ENCODE peak calls at places on chromosome 18, in seven cellular contexts. One of them, this sample, is unnamed.

GRCh38 chr18:22057908-22058527 is 111.4 kb upstream of the GATA6 start:
- DNase-seq in WTC11: no peak
- DNase-seq in psoas muscle: no peak
- DNase-seq in sigmoid colon: no peak
- DNase-seq in WERI-Rb-1: no peak
- DNase-seq in GM13976: no peak
- DNase-seq in ovary: no peak
- DNase-seq in this sample: no peak

GRCh38 chr18:46622999-46623398 is 34.0 kb downstream of the LOXHD1 start:
- DNase-seq in WERI-Rb-1: no peak
- DNase-seq in psoas muscle: no peak
- DNase-seq in WTC11: no peak
- DNase-seq in sigmoid colon: no peak
- DNase-seq in GM13976: peak
- DNase-seq in ovary: no peak
- DNase-seq in this sample: no peak

GRCh38 chr18:48750485-48751175 is 200.1 kb downstream of the SMAD7 start:
- DNase-seq in psoas muscle: peak
- DNase-seq in WTC11: no peak
- DNase-seq in sigmoid colon: no peak
- DNase-seq in GM13976: no peak
- DNase-seq in ovary: no peak
- DNase-seq in WERI-Rb-1: no peak
- DNase-seq in this sample: no peak

GRCh38 chr18:48795696-48796095 is 155.1 kb downstream of the SMAD7 start:
- DNase-seq in WTC11: peak
- DNase-seq in GM13976: no peak
- DNase-seq in WERI-Rb-1: no peak
- DNase-seq in ovary: no peak
- DNase-seq in sigmoid colon: no peak
- DNase-seq in psoas muscle: no peak
- DNase-seq in this sample: no peak

GRCh38 chr18:12015697-12016062 is 34.4 kb downstream of the IMPA2 start:
- DNase-seq in psoas muscle: peak
- DNase-seq in sigmoid colon: peak
- DNase-seq in GM13976: no peak
- DNase-seq in ovary: no peak
- DNase-seq in WTC11: no peak
- DNase-seq in WERI-Rb-1: no peak
- DNase-seq in this sample: no peak

GRCh38 chr18:63646916-63647315 is 2.9 kb upstream of the SERPINB4 start:
- DNase-seq in WERI-Rb-1: no peak
- DNase-seq in sigmoid colon: no peak
- DNase-seq in psoas muscle: no peak
- DNase-seq in GM13976: no peak
- DNase-seq in ovary: no peak
- DNase-seq in WTC11: no peak
- DNase-seq in this sample: no peak

GRCh38 chr18:37322497-37323035 is 243.0 kb downstream of the CELF4 start:
- DNase-seq in ovary: peak
- DNase-seq in GM13976: peak
- DNase-seq in sigmoid colon: no peak
- DNase-seq in psoas muscle: no peak
- DNase-seq in WTC11: peak
- DNase-seq in WERI-Rb-1: peak
- DNase-seq in this sample: peak

GRCh38 chr18:12883003-12883683 is 894 bp downstream of the PTPN2 start:
- DNase-seq in sigmoid colon: no peak
- DNase-seq in WERI-Rb-1: no peak
- DNase-seq in psoas muscle: no peak
- DNase-seq in ovary: no peak
- DNase-seq in GM13976: peak
- DNase-seq in WTC11: no peak
- DNase-seq in this sample: peak

GRCh38 chr18:23259701-23260661 is 124.7 kb downstream of the CABLES1 start:
- DNase-seq in WERI-Rb-1: peak
- DNase-seq in GM13976: peak
- DNase-seq in WTC11: peak
- DNase-seq in sigmoid colon: peak
- DNase-seq in ovary: peak
- DNase-seq in psoas muscle: peak
- DNase-seq in this sample: peak

GRCh38 chr18:79792988-79793355 is 4.8 kb upstream of the KCNG2 start:
- DNase-seq in GM13976: no peak
- DNase-seq in sigmoid colon: peak
- DNase-seq in WTC11: no peak
- DNase-seq in ovary: no peak
- DNase-seq in WERI-Rb-1: no peak
- DNase-seq in psoas muscle: peak
- DNase-seq in this sample: peak

GRCh38 chr18:54020346-54020745 is 204.1 kb downstream of the MBD2 start:
- DNase-seq in WTC11: no peak
- DNase-seq in GM13976: no peak
- DNase-seq in psoas muscle: no peak
- DNase-seq in sigmoid colon: no peak
- DNase-seq in WERI-Rb-1: no peak
- DNase-seq in ovary: no peak
- DNase-seq in this sample: no peak

GRCh38 chr18:12989397-12990127 is 1.6 kb upstream of the CEP192 start:
- DNase-seq in GM13976: no peak
- DNase-seq in sigmoid colon: no peak
- DNase-seq in ovary: no peak
- DNase-seq in WERI-Rb-1: peak
- DNase-seq in psoas muscle: peak
- DNase-seq in WTC11: no peak
- DNase-seq in this sample: no peak

GRCh38 chr18:32714571-32715148 is 58.2 kb downstream of the KLHL14 start:
- DNase-seq in GM13976: peak
- DNase-seq in sigmoid colon: no peak
- DNase-seq in WERI-Rb-1: peak
- DNase-seq in WTC11: peak
- DNase-seq in psoas muscle: no peak
- DNase-seq in ovary: no peak
- DNase-seq in this sample: peak

GRCh38 chr18:34522627-34523026 is 187.5 kb upstream of the DTNA start:
- DNase-seq in GM13976: no peak
- DNase-seq in psoas muscle: no peak
- DNase-seq in sigmoid colon: no peak
- DNase-seq in WERI-Rb-1: no peak
- DNase-seq in WTC11: no peak
- DNase-seq in ovary: no peak
- DNase-seq in this sample: no peak

GRCh38 chr18:62512996-62513395 is 9.8 kb upstream of the ZCCHC2 start:
- DNase-seq in GM13976: no peak
- DNase-seq in WTC11: no peak
- DNase-seq in WERI-Rb-1: no peak
- DNase-seq in psoas muscle: no peak
- DNase-seq in sigmoid colon: no peak
- DNase-seq in ovary: no peak
- DNase-seq in this sample: no peak

GRCh38 chr18:415627-416612 is 84.6 kb downstream of the COLEC12 start:
- DNase-seq in WERI-Rb-1: no peak
- DNase-seq in GM13976: no peak
- DNase-seq in WTC11: no peak
- DNase-seq in ovary: no peak
- DNase-seq in sigmoid colon: no peak
- DNase-seq in psoas muscle: no peak
- DNase-seq in this sample: no peak

GRCh38 chr18:49020621-49021021 is 69.9 kb upstream of the SMAD7 start:
- DNase-seq in sigmoid colon: no peak
- DNase-seq in WTC11: no peak
- DNase-seq in GM13976: no peak
- DNase-seq in WERI-Rb-1: peak
- DNase-seq in ovary: no peak
- DNase-seq in psoas muscle: peak
- DNase-seq in this sample: no peak

GRCh38 chr18:49723648-49724180 is 89.6 kb downstream of the ACAA2 start:
- DNase-seq in WTC11: no peak
- DNase-seq in WERI-Rb-1: no peak
- DNase-seq in sigmoid colon: no peak
- DNase-seq in psoas muscle: no peak
- DNase-seq in ovary: no peak
- DNase-seq in GM13976: peak
- DNase-seq in this sample: peak

GRCh38 chr18:46156124-46156745 is 52.0 kb downstream of the HAUS1 start:
- DNase-seq in WTC11: no peak
- DNase-seq in GM13976: no peak
- DNase-seq in WERI-Rb-1: no peak
- DNase-seq in ovary: no peak
- DNase-seq in sigmoid colon: no peak
- DNase-seq in psoas muscle: no peak
- DNase-seq in this sample: no peak

GRCh38 chr18:78914586-78914935 is 65.1 kb upstream of the SALL3 start:
- DNase-seq in WERI-Rb-1: no peak
- DNase-seq in ovary: no peak
- DNase-seq in GM13976: no peak
- DNase-seq in sigmoid colon: no peak
- DNase-seq in WTC11: no peak
- DNase-seq in psoas muscle: no peak
- DNase-seq in this sample: no peak

GRCh38 chr18:24368749-24369148 is 28.9 kb downstream of the OSBPL1A start:
- DNase-seq in sigmoid colon: no peak
- DNase-seq in ovary: no peak
- DNase-seq in WTC11: no peak
- DNase-seq in GM13976: no peak
- DNase-seq in WERI-Rb-1: no peak
- DNase-seq in psoas muscle: no peak
- DNase-seq in this sample: no peak

GRCh38 chr18:63260075-63260754 is 59.4 kb downstream of the BCL2 start:
- DNase-seq in WERI-Rb-1: no peak
- DNase-seq in ovary: no peak
- DNase-seq in sigmoid colon: no peak
- DNase-seq in WTC11: no peak
- DNase-seq in psoas muscle: peak
- DNase-seq in GM13976: no peak
- DNase-seq in this sample: no peak

GRCh38 chr18:26654173-26655009 is 106.0 kb upstream of the KCTD1 start:
- DNase-seq in ovary: no peak
- DNase-seq in WTC11: no peak
- DNase-seq in GM13976: no peak
- DNase-seq in sigmoid colon: no peak
- DNase-seq in WERI-Rb-1: no peak
- DNase-seq in psoas muscle: no peak
- DNase-seq in this sample: no peak
- TF ChIP-seq CTCF in ovary: no peak
- TF ChIP-seq CTCF in WTC11: no peak
- TF ChIP-seq CTCF in GM13976: no peak
- TF ChIP-seq CTCF in sigmoid colon: no peak
- TF ChIP-seq CTCF in WERI-Rb-1: no peak
- TF ChIP-seq CTCF in psoas muscle: no peak
- TF ChIP-seq CTCF in this sample: no peak

GRCh38 chr18:58452392-58453166 is 176.3 kb downstream of the ALPK2 start:
- DNase-seq in sigmoid colon: no peak
- DNase-seq in WERI-Rb-1: no peak
- DNase-seq in WTC11: no peak
- DNase-seq in GM13976: no peak
- DNase-seq in psoas muscle: no peak
- DNase-seq in ovary: no peak
- DNase-seq in this sample: no peak
- TF ChIP-seq CTCF in sigmoid colon: no peak
- TF ChIP-seq CTCF in WERI-Rb-1: no peak
- TF ChIP-seq CTCF in WTC11: no peak
- TF ChIP-seq CTCF in GM13976: no peak
- TF ChIP-seq CTCF in psoas muscle: no peak
- TF ChIP-seq CTCF in ovary: no peak
- TF ChIP-seq CTCF in this sample: no peak

DNA sequence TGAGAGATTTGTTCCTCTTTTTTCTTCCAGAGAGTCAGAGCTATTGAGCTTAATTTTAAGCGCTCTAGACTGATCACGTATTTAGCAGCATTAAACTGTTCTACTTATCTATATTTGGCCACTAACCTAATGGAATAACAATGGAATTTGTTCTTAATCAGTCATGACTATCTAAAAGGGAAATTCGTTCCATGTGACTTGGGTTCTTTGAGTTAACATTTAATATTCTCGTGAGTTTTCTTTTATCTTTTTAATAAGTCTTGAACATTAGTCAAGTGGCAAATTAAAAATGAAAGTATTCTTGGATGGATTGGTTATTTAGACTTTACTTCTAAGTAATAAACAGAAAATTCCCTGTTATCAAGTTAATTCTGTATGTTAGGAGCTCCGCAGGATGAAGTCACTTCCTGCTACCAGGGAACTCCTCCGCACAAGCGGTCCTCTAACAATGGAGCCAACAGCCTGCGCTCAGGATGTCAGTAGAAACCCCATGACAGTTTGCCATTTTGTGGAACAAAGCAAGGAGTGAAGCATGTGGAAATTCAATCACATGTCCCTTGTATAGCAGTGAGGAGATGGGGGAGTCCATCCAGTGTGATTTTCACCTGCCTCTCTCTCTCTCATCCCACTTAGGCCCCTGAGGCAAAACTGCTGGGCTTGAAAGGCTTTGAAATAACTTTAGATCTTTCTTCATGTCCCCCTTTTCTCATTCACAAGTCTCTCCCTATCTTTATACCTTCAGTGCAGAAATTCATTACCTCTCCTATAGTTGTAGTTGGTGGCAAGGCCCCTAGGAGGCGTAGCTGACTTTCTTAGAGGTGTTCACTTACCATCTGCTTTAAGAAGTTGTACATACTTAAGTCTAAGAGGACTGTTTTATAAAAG is 138.1 kb downstream of the WDR7 start:
- DNase-seq in psoas muscle: peak
- DNase-seq in WERI-Rb-1: peak
- DNase-seq in ovary: no peak
- DNase-seq in sigmoid colon: no peak
- DNase-seq in WTC11: peak
- DNase-seq in GM13976: peak
- DNase-seq in this sample: peak
- TF ChIP-seq CTCF in psoas muscle: peak
- TF ChIP-seq CTCF in WERI-Rb-1: peak
- TF ChIP-seq CTCF in ovary: no peak
- TF ChIP-seq CTCF in sigmoid colon: no peak
- TF ChIP-seq CTCF in WTC11: peak
- TF ChIP-seq CTCF in GM13976: peak
- TF ChIP-seq CTCF in this sample: peak

GRCh38 chr18:10490401-10491289 is 35.2 kb upstream of the NAPG start:
- DNase-seq in GM13976: peak
- DNase-seq in ovary: no peak
- DNase-seq in WERI-Rb-1: peak
- DNase-seq in psoas muscle: no peak
- DNase-seq in sigmoid colon: no peak
- DNase-seq in WTC11: peak
- DNase-seq in this sample: peak
- TF ChIP-seq CTCF in GM13976: peak
- TF ChIP-seq CTCF in ovary: no peak
- TF ChIP-seq CTCF in WERI-Rb-1: peak
- TF ChIP-seq CTCF in psoas muscle: no peak
- TF ChIP-seq CTCF in sigmoid colon: no peak
- TF ChIP-seq CTCF in WTC11: no peak
- TF ChIP-seq CTCF in this sample: peak

This sample was measured in GM10248.